ENCODE peak calls at places on chromosomes 3 and 15, in nine cellular contexts. Q, K, T, R, G, D, H, L and Y are unnamed samples.
A peak's percentile ranks its signal among the peaks of the same experiment; 100 is the strongest.

GRCh38 chr3:183460059-183461052 is 31.9 kb upstream of the MCF2L2 start:
- DNase-seq in Q (no peak), K (no peak), T (no peak), R (no peak), G (no peak), D (no peak), H (no peak), L (peak; percentile 76), Y (no peak)

GRCh38 chr15:49421991-49422390 is 1.1 kb upstream of the FGF7 start:
- DNase-seq in Q (peak; percentile 39), K (peak; percentile 53), T (peak; percentile 90), R (peak; percentile 54), G (peak; percentile 34), D (peak; percentile 73), H (peak; percentile 39), L (peak; percentile 63), Y (no peak)

GRCh38 chr3:100915706-100916105 is 77.5 kb downstream of the ABI3BP start:
- DNase-seq in Q (no peak), K (no peak), T (no peak), R (no peak), G (no peak), D (no peak), H (no peak), L (no peak), Y (no peak)

GRCh38 chr3:49351521-49352011 is 6.6 kb downstream of the GPX1 start:
- DNase-seq in Q (no peak), K (no peak), T (no peak), R (no peak), G (peak; percentile 54), D (no peak), H (no peak), L (peak; percentile 96), Y (no peak)

GRCh38 chr15:59105839-59106238 is 893 bp downstream of the CCNB2 start:
- DNase-seq in Q (no peak), K (no peak), T (no peak), R (peak; percentile 18), G (no peak), D (no peak), H (no peak), L (peak; percentile 28), Y (no peak)

GRCh38 chr15:39172380-39173281 is 408.2 kb upstream of the THBS1 start:
- DNase-seq in Q (no peak), K (no peak), T (peak; percentile 50), R (peak; percentile 6), G (peak; percentile 79), D (peak; percentile 61), H (peak; percentile 14), L (peak; percentile 85), Y (no peak)

GRCh38 chr3:13348671-13349396 is 71.3 kb downstream of the NUP210 start:
- DNase-seq in Q (no peak), K (no peak), T (no peak), R (no peak), G (peak; percentile 21), D (no peak), H (no peak), L (no peak), Y (no peak)

GRCh38 chr3:46202476-46202875 is 5.6 kb downstream of the CCR1 start:
- DNase-seq in Q (no peak), K (no peak), T (no peak), R (no peak), G (no peak), D (no peak), H (no peak), L (no peak), Y (no peak)

GRCh38 chr3:171155122-171155700 is 128.7 kb upstream of the SLC2A2 start:
- DNase-seq in Q (no peak), K (no peak), T (no peak), R (peak; percentile 77), G (no peak), D (no peak), H (no peak), L (peak; percentile 37), Y (no peak)

GRCh38 chr3:14876942-14877341 is 58.2 kb downstream of the FGD5 start:
- DNase-seq in Q (peak; percentile 64), K (peak; percentile 85), T (peak; percentile 87), R (peak; percentile 94), G (no peak), D (peak; percentile 41), H (peak; percentile 45), L (peak; percentile 36), Y (peak; percentile 82)

GRCh38 chr3:160885791-160886286 is 129.8 kb downstream of the PPM1L start:
- DNase-seq in Q (peak; percentile 89), K (peak; percentile 48), T (peak; percentile 90), R (no peak), G (peak; percentile 69), D (peak; percentile 62), H (peak; percentile 15), L (peak; percentile 8), Y (no peak)

GRCh38 chr15:62457100-62457499 is 292.0 kb upstream of the C2CD4B start:
- DNase-seq in Q (no peak), K (no peak), T (no peak), R (no peak), G (no peak), D (no peak), H (no peak), L (peak; percentile 70), Y (no peak)

GRCh38 chr3:125351814-125352456 is 23.2 kb downstream of the ZNF148 start:
- DNase-seq in Q (no peak), K (no peak), T (no peak), R (no peak), G (no peak), D (no peak), H (no peak), L (no peak), Y (no peak)

GRCh38 chr3:156217674-156218352 is 97.4 kb downstream of the KCNAB1 start:
- DNase-seq in Q (no peak), K (no peak), T (no peak), R (no peak), G (peak; percentile 47), D (no peak), H (no peak), L (peak; percentile 75), Y (no peak)

GRCh38 chr15:67024322-67024997 is 40.9 kb upstream of the SMAD3 start:
- DNase-seq in Q (peak; percentile 71), K (peak; percentile 89), T (peak; percentile 87), R (peak; percentile 85), G (peak; percentile 92), D (peak; percentile 74), H (peak; percentile 86), L (peak; percentile 95), Y (peak; percentile 63)

GRCh38 chr15:62568004-62568403 is 402.9 kb upstream of the C2CD4B start:
- DNase-seq in Q (no peak), K (no peak), T (no peak), R (peak; percentile 56), G (no peak), D (no peak), H (no peak), L (no peak), Y (no peak)

GRCh38 chr15:57481038-57481705 is 104.9 kb downstream of the CGNL1 start:
- DNase-seq in Q (no peak), K (no peak), T (no peak), R (no peak), G (no peak), D (no peak), H (no peak), L (peak; percentile 42), Y (no peak)

GRCh38 chr3:108218811-108219210 is 3.4 kb downstream of the IFT57 start:
- DNase-seq in Q (no peak), K (no peak), T (no peak), R (no peak), G (no peak), D (no peak), H (no peak), L (no peak), Y (no peak)

GRCh38 chr15:29687939-29688884 is 134.1 kb downstream of the TJP1 start:
- DNase-seq in Q (no peak), K (no peak), T (no peak), R (peak; percentile 96), G (no peak), D (no peak), H (no peak), L (no peak), Y (no peak)

GRCh38 chr3:150371741-150372254 is 36.3 kb upstream of the TSC22D2 start:
- DNase-seq in Q (no peak), K (no peak), T (peak; percentile 33), R (peak; percentile 97), G (peak; percentile 97), D (no peak), H (peak; percentile 83), L (peak; percentile 100), Y (no peak)
- H3K4me3 ChIP-seq in Q (peak overlapping the region; percentile 58), K (no peak overlapping the region), T (peak overlapping the region; percentile 59), R (no peak overlapping the region), G (peak overlapping the region; percentile 45), D (peak overlapping the region; percentile 16), H (no peak overlapping the region), L (peak overlapping the region; percentile 27), Y (peak overlapping the region; percentile 32)

GRCh38 chr15:68299436-68299835 is 21.9 kb downstream of the FEM1B start:
- DNase-seq in Q (no peak), K (no peak), T (no peak), R (no peak), G (no peak), D (no peak), H (no peak), L (no peak), Y (no peak)
- H3K4me3 ChIP-seq in Q (peak overlapping the region; percentile 42), K (no peak overlapping the region), T (peak overlapping the region; percentile 43), R (no peak overlapping the region), G (no peak overlapping the region), D (peak overlapping the region; percentile 16), H (no peak overlapping the region), L (no peak overlapping the region), Y (no peak overlapping the region)

DNA sequence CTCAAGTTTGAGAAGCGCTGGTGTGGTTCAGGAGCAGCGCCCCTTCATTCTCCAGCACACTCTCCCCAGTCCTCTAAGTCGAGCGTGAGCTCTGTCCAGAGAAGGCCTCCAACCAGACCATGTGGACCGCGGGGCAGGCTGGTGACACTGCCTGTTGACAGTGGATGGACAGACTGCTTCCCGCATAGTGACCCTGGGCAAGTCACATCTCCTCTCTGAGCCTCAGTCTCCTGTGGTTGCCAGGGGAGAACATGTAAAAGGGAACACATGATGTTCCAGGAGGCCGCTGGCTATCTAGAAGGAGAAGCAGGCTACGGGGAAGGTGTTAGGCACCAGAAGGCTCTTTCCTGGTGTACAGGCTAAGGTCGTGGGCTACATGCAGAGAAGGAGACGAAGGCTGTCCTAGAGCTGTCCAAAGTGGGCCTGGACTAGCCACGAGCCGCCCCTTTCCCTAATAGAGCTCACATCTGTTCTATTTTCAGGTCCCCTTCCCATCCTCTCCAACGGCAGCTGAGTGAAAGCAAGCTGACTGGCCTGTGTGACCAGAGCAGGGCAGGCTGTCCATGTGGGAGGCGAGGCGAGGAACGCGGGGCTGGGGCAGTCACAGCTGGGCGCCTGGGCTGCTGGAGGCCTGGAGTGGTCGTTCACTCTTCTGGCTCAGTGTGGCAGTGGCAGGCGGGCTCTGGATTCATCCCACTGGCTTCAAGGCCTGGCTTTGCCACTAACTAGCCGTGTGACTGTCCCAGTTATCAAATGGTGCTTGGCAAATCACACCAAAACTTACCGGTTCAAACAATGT is 11.1 kb downstream of the ISG20 start:
- DNase-seq in Q (no peak), K (no peak), T (no peak), R (no peak), G (no peak), D (no peak), H (no peak), L (no peak), Y (peak; percentile 40)
- H3K4me3 ChIP-seq in Q (no peak overlapping the region), K (no peak overlapping the region), T (no peak overlapping the region), R (no peak overlapping the region), G (no peak overlapping the region), D (no peak overlapping the region), H (no peak overlapping the region), L (no peak overlapping the region), Y (no peak overlapping the region)

DNA sequence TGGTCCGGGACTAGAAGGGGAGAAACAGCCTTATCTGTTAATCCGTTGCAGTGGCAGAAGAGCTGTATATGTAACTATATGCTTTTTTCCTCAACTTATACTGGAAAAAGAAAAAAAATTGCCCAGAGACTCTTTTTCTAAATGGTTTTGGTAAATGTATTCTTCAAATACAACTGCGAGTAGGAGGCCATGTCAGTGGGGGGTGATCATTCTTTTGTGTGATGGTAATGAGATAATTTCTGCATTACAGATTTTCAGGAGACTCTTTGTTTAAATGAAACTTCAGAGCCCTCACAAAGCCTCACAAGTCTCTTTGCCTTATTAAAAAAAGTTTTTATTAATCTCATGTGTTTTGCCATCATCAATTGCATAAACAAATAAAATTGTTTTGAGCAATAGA is 116.5 kb downstream of the FNDC3B start:
- DNase-seq in Q (no peak), K (no peak), T (no peak), R (no peak), G (no peak), D (no peak), H (no peak), L (no peak), Y (no peak)
- H3K4me3 ChIP-seq in Q (no peak overlapping the region), K (no peak overlapping the region), T (no peak overlapping the region), R (no peak overlapping the region), G (no peak overlapping the region), D (no peak overlapping the region), H (no peak overlapping the region), L (no peak overlapping the region), Y (no peak overlapping the region)